ENCODE peak calls at places on chromosomes 13 and 19, in eight cellular contexts. I is PC-3, M is left ventricle myocardium inferior, T is upper lobe of left lung, W is ascending aorta, K is coronary artery, J is dorsolateral prefrontal cortex, R is psoas muscle. Z is an unnamed sample.
A peak's percentile ranks its signal among the peaks of the same experiment; 100 is the strongest.

GRCh38 chr19:36891768-36892357 is 24.2 kb downstream of the ZNF829 start:
- DNase-seq in J (no peak), R (no peak), I (no peak), M (no peak), W (no peak), K (no peak), T (no peak), Z (no peak)

GRCh38 chr13:85313761-85314503 is 485.3 kb downstream of the SLITRK6 start:
- DNase-seq in M (no peak), J (no peak), R (no peak), T (no peak), K (no peak), W (no peak), I (peak; percentile 78), Z (no peak)

GRCh38 chr19:29212614-29213573 is at the start of gene UQCRFS1:
- DNase-seq in W (peak; percentile 73), T (peak; percentile 95), K (peak; percentile 96), J (peak; percentile 89), I (peak; percentile 87), R (peak; percentile 96), M (peak; percentile 95), Z (peak; percentile 92)

GRCh38 chr13:41546372-41547252 is 89.3 kb downstream of the RGCC start:
- DNase-seq in M (no peak), K (no peak), I (peak; percentile 71), W (no peak), T (no peak), R (no peak), J (no peak), Z (no peak)

GRCh38 chr13:80235131-80235530 is 105.8 kb downstream of the SPRY2 start:
- DNase-seq in J (no peak), T (no peak), M (no peak), I (peak; percentile 53), R (no peak), W (no peak), K (no peak), Z (no peak)

GRCh38 chr13:51679616-51680015 is 95.4 kb downstream of the WDFY2 start:
- DNase-seq in M (no peak), R (no peak), I (no peak), T (no peak), K (no peak), J (no peak), W (no peak), Z (no peak)

GRCh38 chr19:991932-992669 is 8.0 kb downstream of the WDR18 start:
- DNase-seq in M (no peak), R (no peak), W (no peak), T (no peak), K (no peak), I (no peak), J (no peak), Z (no peak)

GRCh38 chr13:104553156-104553555 is 1486.9 kb upstream of the SLC10A2 start:
- DNase-seq in M (no peak), K (no peak), T (no peak), I (peak; percentile 42), J (no peak), W (no peak), R (no peak), Z (no peak)

GRCh38 chr19:17235618-17236413 is 9.8 kb downstream of the OCEL1 start:
- DNase-seq in W (no peak), K (peak; percentile 70), T (peak; percentile 77), J (peak; percentile 75), I (no peak), R (peak; percentile 74), M (peak; percentile 76), Z (peak; percentile 71)

GRCh38 chr19:35246466-35247096 is 2.2 kb upstream of the LSR start:
- DNase-seq in K (no peak), J (no peak), T (no peak), R (no peak), I (no peak), W (no peak), M (no peak), Z (no peak)

GRCh38 chr19:1503089-1503924 is 9.5 kb downstream of the ADAMTSL5 start:
- DNase-seq in K (no peak), I (peak; percentile 21), R (peak; percentile 66), J (no peak), W (no peak), T (peak; percentile 39), M (no peak), Z (peak; percentile 56)

GRCh38 chr13:45865414-45865813 is 13.9 kb upstream of the SIAH3 start:
- DNase-seq in W (no peak), T (no peak), I (no peak), K (no peak), J (no peak), R (no peak), M (no peak), Z (no peak)

GRCh38 chr13:111282425-111282824 is 38.0 kb upstream of the TEX29 start:
- DNase-seq in M (no peak), T (no peak), K (no peak), J (no peak), I (no peak), R (no peak), W (no peak), Z (no peak)

DNA sequence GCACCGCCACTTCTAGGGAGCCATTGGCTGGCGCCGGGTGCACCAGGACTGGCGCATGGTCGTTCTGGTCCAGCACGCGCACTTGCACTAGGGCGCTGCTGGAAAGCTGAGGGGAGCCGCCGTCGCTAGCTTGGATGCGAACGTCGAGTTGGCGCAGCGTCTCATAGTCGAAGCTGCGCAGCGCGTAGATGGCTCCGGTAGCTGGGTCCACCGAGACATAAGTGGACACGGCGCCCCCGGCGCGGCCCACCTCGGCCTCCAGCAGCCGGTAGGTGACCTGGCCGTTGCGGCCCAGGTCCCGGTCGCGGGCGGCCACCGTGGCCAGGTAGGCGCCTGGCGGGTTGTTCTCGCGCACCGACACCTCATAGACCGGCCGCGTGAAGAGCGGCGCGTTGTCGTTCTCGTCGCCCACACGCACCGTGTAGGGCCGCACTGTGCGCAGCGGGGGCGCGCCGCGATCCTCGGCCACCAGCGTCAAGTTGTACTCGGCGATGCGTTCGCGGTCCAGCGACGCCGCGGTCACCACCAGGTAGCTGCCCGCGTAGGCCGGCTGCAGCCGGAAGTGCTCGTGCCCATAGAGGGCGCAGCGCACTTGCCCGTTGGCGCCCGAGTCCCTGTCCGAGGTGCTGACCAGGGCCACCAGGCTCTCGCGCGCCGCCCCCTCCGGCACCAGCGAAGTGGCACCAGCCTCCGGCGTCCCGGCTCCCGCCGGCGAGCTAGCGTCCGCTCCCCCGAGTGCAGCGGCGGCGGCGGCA is 1.7 kb downstream of the PCDH8 start:
- DNase-seq in M (peak; percentile 55), W (no peak), T (peak; percentile 36), K (no peak), J (peak; percentile 59), I (no peak), R (peak; percentile 50), Z (no peak)
- TF ChIP-seq CTCF in M (peak; percentile 52), W (peak; percentile 10), T (peak; percentile 56), K (no peak), J (peak; percentile 46), I (no peak), R (peak; percentile 26), Z (no peak)

GRCh38 chr19:55436847-55437246 is 6.3 kb downstream of the SHISA7 start:
- DNase-seq in R (no peak), I (no peak), K (no peak), T (no peak), M (no peak), J (no peak), W (no peak), Z (no peak)
- TF ChIP-seq CTCF in R (no peak), I (no peak), K (no peak), T (no peak), M (no peak), J (no peak), W (no peak), Z (no peak)

GRCh38 chr13:64127856-64128255 is 2712.2 kb upstream of the PCDH20 start:
- DNase-seq in M (no peak), T (no peak), K (no peak), R (no peak), W (no peak), I (no peak), J (no peak), Z (no peak)
- TF ChIP-seq CTCF in M (no peak), T (no peak), K (no peak), R (no peak), W (no peak), I (no peak), J (no peak), Z (no peak)

GRCh38 chr19:40907968-40908735 is 26.1 kb upstream of the CYP2A7 start:
- DNase-seq in M (no peak), T (peak; percentile 78), W (no peak), R (no peak), I (no peak), K (no peak), J (no peak), Z (peak; percentile 25)
- TF ChIP-seq CTCF in M (no peak), T (no peak), W (no peak), R (no peak), I (no peak), K (no peak), J (no peak), Z (no peak)

DNA sequence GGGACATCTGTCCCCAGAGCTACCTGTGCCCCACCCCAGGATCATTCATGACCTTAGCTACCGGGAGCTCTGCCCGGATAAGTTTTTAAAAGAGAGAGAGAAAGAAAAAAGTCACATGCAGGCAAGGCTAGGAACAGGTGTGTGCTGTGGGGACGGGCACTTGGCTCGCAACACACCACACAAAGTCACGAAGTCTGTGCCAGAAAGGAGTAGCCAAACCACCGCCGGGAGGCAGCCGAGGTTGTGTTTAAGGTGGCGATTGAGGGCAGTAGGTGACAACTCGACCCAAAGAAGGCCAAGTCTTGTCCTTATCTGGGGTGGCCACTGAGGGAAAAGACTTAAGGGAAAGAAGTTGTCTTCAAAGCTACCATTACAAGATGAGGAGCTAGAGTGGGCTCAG is 4.6 kb upstream of the TSHZ3 start:
- DNase-seq in J (no peak), W (no peak), R (no peak), T (no peak), K (no peak), M (no peak), I (no peak), Z (no peak)
- TF ChIP-seq CTCF in J (no peak), W (no peak), R (no peak), T (no peak), K (no peak), M (no peak), I (no peak), Z (no peak)

DNA sequence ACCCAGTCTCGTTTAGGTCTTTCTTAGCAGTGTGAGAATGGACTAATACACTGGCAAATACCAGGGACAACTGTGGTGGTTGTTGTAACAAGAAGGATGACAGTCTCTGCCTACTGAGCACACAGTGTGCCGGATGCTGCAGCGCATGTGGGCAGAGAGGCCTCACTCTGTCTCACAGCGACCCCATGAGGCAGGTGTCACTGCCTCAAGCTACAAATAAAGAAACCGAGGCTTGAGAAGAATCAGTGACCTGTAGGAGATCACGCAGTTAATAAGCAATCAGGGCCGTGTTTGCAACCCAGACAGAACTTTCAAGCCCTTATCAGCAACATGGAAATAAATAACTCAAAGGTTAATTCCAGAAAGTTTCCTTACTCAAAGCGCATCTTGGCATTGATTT is 40.5 kb upstream of the GAS6 start:
- DNase-seq in J (peak; percentile 52), T (peak; percentile 33), M (peak; percentile 64), K (peak; percentile 72), I (peak; percentile 37), R (peak; percentile 53), W (no peak), Z (no peak)
- TF ChIP-seq CTCF in J (peak; percentile 56), T (peak; percentile 64), M (peak; percentile 84), K (peak; percentile 31), I (peak; percentile 54), R (peak; percentile 74), W (peak; percentile 27), Z (no peak)